ENCODE peak calls at places on chromosomes 2 and 18, in four cellular contexts. U is stimulated activated CD4-positive, alpha-beta T cell treated with anti-CD3 and anti-CD28 coated beads, Interleukin-2, amount 100 ng/mL, for 48 hours; S is stimulated activated CD8-positive, alpha-beta memory T cell treated with anti-CD3 and anti-CD28 coated beads, Interleukin-15, amount 100 ng/mL, for 24 hours; N is gastrocnemius medialis. F is an unnamed sample.

GRCh38 chr18:10213526-10213925 is 240.9 kb upstream of the APCDD1 start:
- DNase-seq in U (no peak), S (no peak), N (no peak), F (no peak)

GRCh38 chr18:34704823-34705222 is 5.3 kb upstream of the DTNA start:
- DNase-seq in U (no peak), S (no peak), N (no peak), F (no peak)

GRCh38 chr2:204487447-204488229 is 57.6 kb upstream of the PARD3B start:
- DNase-seq in U (no peak), S (no peak), N (no peak), F (peak)

GRCh38 chr2:7014201-7014640 is 97.0 kb downstream of the RNF144A start:
- DNase-seq in U (no peak), S (no peak), N (no peak), F (peak)

GRCh38 chr2:199932312-199932855 is 21.3 kb downstream of the C2orf69 start:
- DNase-seq in U (no peak), S (no peak), N (no peak), F (no peak)

GRCh38 chr2:88765154-88765948 is 73.9 kb downstream of the RPIA start:
- DNase-seq in U (peak), S (no peak), N (no peak), F (no peak)

GRCh38 chr2:202494300-202494699 is 118.2 kb downstream of the BMPR2 start:
- DNase-seq in U (no peak), S (no peak), N (no peak), F (peak)

GRCh38 chr2:186229265-186229664 is 256.8 kb upstream of the ZC3H15 start:
- DNase-seq in U (no peak), S (no peak), N (no peak), F (no peak)

GRCh38 chr2:129913695-129914495 is 65.6 kb upstream of the RAB6C start:
- DNase-seq in U (no peak), S (no peak), N (no peak), F (no peak)

F was measured in HuH-7.